ENCODE peak calls at places on chromosomes 4 and X, in five cellular contexts. M is mucosa of descending colon, T is AG09309, A is Peyer's patch, Z is AG04450. X is an unnamed sample.

GRCh38 chrX:72041166-72041565 is 90.5 kb downstream of the RTL5 start:
- DNase-seq in M (no peak), Z (no peak), T (no peak), A (no peak), X (no peak)

GRCh38 chrX:12673487-12673886 is 117.7 kb upstream of the PRPS2 start:
- DNase-seq in M (no peak), T (no peak), Z (no peak), A (no peak), X (no peak)

GRCh38 chr4:98746530-98746929 is 88.1 kb upstream of the TSPAN5 start:
- DNase-seq in M (no peak), Z (no peak), A (no peak), T (no peak), X (no peak)

GRCh38 chr4:4416981-4417380 is 30.1 kb downstream of the NSG1 start:
- DNase-seq in T (no peak), Z (no peak), M (no peak), A (peak; percentile 35), X (no peak)

GRCh38 chr4:2423066-2423465 is 4.3 kb downstream of the CFAP99 start:
- DNase-seq in Z (no peak), M (no peak), T (no peak), A (no peak), X (no peak)

GRCh38 chr4:41430796-41431195 is 107.2 kb upstream of the LIMCH1 start:
- DNase-seq in M (no peak), T (peak; percentile 55), A (no peak), Z (no peak), X (no peak)

GRCh38 chr4:20512053-20512810 is 188.0 kb upstream of the PACRGL start:
- DNase-seq in T (no peak), A (no peak), M (no peak), Z (no peak), X (no peak)

GRCh38 chr4:174674305-174674840 is 152.1 kb upstream of the HPGD start:
- DNase-seq in Z (no peak), A (no peak), T (peak; percentile 10), M (no peak), X (no peak)

GRCh38 chr4:77015390-77015789 is 60.4 kb downstream of the CCNI start:
- DNase-seq in Z (peak; percentile 48), A (no peak), T (no peak), M (no peak), X (no peak)

GRCh38 chr4:8170341-8170740 is 11.7 kb upstream of the ABLIM2 start:
- DNase-seq in T (no peak), Z (no peak), A (no peak), M (no peak), X (no peak)

GRCh38 chr4:20356565-20356964 is 104.9 kb downstream of the SLIT2 start:
- DNase-seq in M (no peak), A (no peak), T (no peak), Z (no peak), X (no peak)

GRCh38 chr4:25367004-25367621 is 9.9 kb upstream of the ANAPC4 start:
- DNase-seq in T (peak; percentile 10), M (no peak), A (no peak), Z (peak; percentile 16), X (no peak)

GRCh38 chr4:21512351-21512750 is 436.2 kb downstream of the KCNIP4 start:
- DNase-seq in T (peak; percentile 13), M (no peak), Z (no peak), A (no peak), X (no peak)

GRCh38 chr4:1842993-1843448 is 12.9 kb downstream of the LETM1 start:
- DNase-seq in M (no peak), A (no peak), T (peak; percentile 42), Z (peak; percentile 68), X (peak; percentile 87)

GRCh38 chr4:86400216-86400615 is 40.4 kb upstream of the MAPK10 start:
- DNase-seq in A (no peak), M (no peak), Z (no peak), T (no peak), X (no peak)

GRCh38 chr4:94409375-94409679 is 42.4 kb upstream of the PDLIM5 start:
- DNase-seq in Z (no peak), M (no peak), A (no peak), T (no peak), X (no peak)

GRCh38 chr4:52106701-52107100 is 55.6 kb downstream of the SPATA18 start:
- DNase-seq in Z (no peak), M (no peak), T (peak; percentile 78), A (no peak), X (peak; percentile 89)

GRCh38 chr4:72136429-72136828 is 104.6 kb downstream of the NPFFR2 start:
- DNase-seq in T (no peak), A (no peak), Z (no peak), M (no peak), X (no peak)

GRCh38 chr4:10054571-10055041 is 33.3 kb upstream of the SLC2A9 start:
- DNase-seq in Z (no peak), A (no peak), M (no peak), T (no peak), X (no peak)

GRCh38 chr4:156686120-156686519 is 285.5 kb downstream of the PDGFC start:
- DNase-seq in M (no peak), A (no peak), Z (peak; percentile 94), T (peak; percentile 99), X (peak; percentile 90)

GRCh38 chr4:681736-682451 is 7.1 kb downstream of the SLC49A3 start:
- DNase-seq in M (peak; percentile 87), A (peak; percentile 91), Z (no peak), T (no peak), X (no peak)

DNA sequence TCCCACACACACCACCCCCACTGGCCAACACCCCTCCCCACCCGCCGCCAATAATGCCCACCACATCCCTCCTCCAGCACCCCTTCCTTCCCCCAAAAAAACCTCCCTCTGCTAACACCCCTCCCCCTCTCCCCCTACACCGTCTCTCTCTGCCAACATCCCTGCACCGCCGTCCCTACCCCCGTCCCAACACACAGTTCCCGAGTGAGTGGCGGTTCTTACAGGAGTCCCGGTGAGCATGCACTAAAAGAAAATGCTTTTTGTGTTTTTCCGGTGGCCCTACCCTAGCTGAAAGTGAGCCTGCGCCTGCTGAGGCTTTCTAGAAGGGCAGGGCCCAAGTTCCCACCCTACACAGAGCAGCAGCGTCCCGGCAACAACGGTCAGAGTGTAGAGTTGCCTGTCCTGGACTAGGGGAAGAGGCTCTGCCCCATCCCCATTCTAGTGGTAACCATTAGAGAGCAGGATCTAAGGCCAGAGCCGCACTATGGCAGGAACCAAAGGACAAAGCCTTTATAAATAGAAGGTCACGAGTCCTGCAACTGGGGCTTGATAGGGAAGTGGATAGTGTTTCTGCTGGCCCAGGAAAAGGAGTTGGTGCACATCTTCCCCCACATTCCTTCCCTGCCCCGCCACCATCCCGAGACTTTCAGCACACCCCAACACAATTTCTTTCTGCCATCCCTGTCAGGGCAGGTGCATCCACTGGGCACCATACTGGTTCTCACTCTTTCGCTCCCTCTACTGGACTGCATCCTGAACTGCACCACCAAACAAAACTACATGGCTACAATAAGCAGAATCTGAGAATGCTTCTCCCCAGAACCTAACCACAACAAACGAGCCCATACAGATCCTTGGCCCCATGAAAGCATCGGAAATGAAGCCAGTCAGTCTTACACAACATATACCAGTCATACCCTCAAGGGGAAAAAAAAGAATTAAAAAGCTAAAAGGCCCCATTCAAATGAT is 78.1 kb upstream of the PAGE3 start:
- DNase-seq in A (peak; percentile 61), T (no peak), Z (no peak), M (no peak), X (no peak)
- TF ChIP-seq CTCF in A (peak; percentile 52), T (peak; percentile 49), Z (no peak), M (peak; percentile 32), X (peak; percentile 23)

DNA sequence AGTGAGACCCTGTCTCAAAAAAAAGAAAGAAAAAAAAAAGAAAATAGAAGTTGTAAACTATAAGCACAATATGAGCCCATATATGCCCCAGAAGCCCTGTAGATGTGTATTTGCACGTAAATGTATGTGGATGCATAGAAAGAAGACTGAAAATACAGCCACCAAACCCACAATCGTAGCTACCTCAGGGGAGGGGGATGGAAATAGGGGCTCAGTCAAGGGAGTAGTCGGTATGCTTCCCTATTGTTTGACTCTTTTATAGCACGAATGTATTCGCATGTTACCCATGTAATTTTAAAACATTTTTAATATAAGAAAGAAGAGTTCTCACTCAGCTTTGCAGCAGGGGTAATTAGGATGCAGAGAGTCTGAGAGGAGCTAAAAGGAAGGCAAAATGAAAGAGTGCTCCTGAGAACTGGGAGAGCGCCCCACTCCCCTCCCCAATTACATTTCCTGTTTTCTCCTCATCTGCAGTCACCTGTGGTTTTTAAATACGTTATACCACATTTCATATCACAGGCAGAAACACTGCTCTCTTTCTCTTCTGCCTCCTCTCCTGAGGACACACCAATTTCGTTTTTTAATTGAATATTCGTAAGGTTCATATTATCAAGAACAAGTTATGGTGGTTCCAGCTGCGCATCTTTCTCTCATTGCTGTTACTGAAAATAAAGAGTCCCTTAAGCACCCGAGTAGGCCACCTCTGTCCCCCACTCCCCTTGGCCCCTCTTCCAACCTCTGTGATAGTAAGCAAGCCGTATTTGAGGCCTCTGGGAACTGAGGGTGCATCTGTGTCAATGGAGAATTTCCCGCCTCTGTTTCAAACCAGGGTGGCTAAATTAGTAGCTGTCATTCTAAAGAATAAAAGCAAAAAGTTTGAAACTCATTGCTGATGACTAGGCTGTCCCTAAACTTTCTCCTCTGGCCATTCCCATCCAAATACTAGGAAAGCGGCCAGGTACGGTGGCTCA is 10.7 kb downstream of the SEPTIN6 start:
- DNase-seq in T (no peak), Z (no peak), M (no peak), A (peak; percentile 80), X (no peak)
- H3K4me3 ChIP-seq in T (no peak overlapping the region), Z (no peak overlapping the region), M (no peak overlapping the region), A (no peak overlapping the region), X (no peak overlapping the region)

DNA sequence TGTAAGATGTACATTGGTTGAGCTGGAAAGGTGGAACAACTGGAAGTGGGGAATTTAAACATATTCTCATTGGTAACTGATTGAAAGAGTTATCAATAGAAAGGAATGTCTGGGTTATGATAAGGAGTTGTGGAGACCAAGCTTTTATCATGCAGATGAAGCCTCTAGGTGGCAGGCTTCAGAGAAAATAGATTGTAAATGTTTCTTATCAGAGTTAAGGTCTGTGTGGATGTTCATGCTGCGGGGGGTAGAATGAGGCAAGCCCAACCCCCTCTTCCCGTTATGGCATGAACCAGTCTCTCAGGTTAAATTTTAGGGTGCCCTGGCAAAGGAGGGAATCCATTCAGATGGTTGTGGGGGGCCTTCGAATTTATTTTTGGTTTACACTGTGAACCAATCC is 16.0 kb downstream of the ARSD start:
- DNase-seq in M (no peak), A (no peak), T (no peak), Z (no peak), X (no peak)
- TF ChIP-seq CTCF in M (no peak), A (peak; percentile 36), T (peak; percentile 27), Z (peak; percentile 22), X (peak; percentile 8)

DNA sequence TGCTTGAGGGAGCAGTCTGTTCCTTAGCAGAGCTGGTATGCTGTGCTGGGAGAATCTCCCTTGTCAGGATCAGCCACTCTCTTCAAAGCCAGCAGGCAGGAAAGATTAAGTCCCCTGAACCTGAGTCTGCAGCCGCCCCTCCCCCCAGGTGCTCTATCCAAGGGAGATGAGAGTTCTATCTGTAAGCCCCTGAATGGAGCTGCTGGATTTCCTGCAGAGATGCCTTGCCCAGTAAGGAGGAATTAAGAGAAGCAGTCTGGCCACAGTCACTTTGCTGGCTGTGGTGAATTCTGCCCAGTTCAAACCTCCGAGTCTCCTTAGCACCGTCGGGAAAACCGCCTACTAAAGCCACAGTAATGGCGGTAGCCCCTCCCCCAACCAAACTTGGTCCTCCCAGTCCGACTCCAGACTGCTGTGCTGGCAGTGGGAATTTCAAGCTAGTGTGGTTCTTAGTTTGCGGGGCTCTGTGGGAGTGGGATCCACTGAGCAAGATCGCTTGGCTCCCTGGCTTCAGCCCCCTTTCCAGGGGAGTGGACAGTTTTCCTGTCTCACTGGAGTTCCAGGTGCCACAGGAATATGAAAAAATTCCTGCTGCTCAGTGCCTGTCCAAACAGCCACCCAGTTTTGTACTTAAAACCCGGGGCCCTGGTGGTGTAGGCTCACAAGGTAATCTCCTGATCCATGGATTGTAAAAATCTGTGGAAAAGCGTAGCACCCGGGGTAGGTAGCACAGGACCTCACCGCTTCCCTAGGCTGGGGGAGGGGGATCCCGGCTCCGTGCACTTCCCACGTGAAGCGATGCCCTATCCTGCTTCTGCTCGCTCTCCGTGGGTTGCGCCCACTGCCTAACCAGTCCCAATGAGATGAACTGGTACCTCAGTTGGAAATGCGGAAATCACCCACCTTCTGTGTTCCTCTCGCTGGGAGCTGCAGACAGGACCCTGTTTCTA is 38.0 kb downstream of the RAB28 start:
- DNase-seq in T (no peak), M (no peak), Z (no peak), A (no peak), X (no peak)
- H3K4me3 ChIP-seq in T (no peak overlapping the region), M (no peak overlapping the region), Z (no peak overlapping the region), A (no peak overlapping the region), X (no peak overlapping the region)